ENCODE peak calls at places on chromosomes 6 and 20, in four cellular contexts. K, X, P and Y are unnamed samples.

GRCh38 chr6:161010418-161010817 is 18.8 kb downstream of the MAP3K4 start:
- DNase-seq in K (no peak), P (no peak), X (no peak), Y (no peak)

GRCh38 chr20:13024581-13024980 is 15.8 kb downstream of the SPTLC3 start:
- DNase-seq in P (no peak), X (no peak), K (no peak), Y (no peak)

GRCh38 chr20:35539756-35540212 is 2.1 kb upstream of the ERGIC3 start:
- DNase-seq in X (peak), K (no peak), P (no peak), Y (peak)

GRCh38 chr20:47020231-47020630 is 125.6 kb downstream of the EYA2 start:
- DNase-seq in K (no peak), P (no peak), X (no peak), Y (no peak)

GRCh38 chr6:113819169-113819830 is 37.8 kb upstream of the MARCKS start:
- DNase-seq in K (no peak), P (no peak), X (no peak), Y (no peak)

GRCh38 chr6:24107294-24107693 is 18.7 kb upstream of the NRSN1 start:
- DNase-seq in X (no peak), K (no peak), P (no peak), Y (no peak)

GRCh38 chr6:134368670-134369069 is 50.8 kb upstream of the SGK1 start:
- DNase-seq in X (no peak), P (no peak), K (no peak), Y (no peak)

GRCh38 chr20:59765599-59766177 is 161.3 kb downstream of the PHACTR3 start:
- DNase-seq in X (no peak), K (no peak), P (no peak), Y (no peak)

GRCh38 chr6:2155206-2155605 is 90.2 kb downstream of the GMDS start:
- DNase-seq in X (no peak), K (no peak), P (no peak), Y (no peak)

GRCh38 chr6:31815025-31815838 is at the start of the genes HSPA1A and HSPA1L:
- DNase-seq in P (peak), K (peak), X (peak), Y (peak)
- TF ChIP-seq POLR2A in P (peak), K (peak), X (peak), Y (peak)

DNA sequence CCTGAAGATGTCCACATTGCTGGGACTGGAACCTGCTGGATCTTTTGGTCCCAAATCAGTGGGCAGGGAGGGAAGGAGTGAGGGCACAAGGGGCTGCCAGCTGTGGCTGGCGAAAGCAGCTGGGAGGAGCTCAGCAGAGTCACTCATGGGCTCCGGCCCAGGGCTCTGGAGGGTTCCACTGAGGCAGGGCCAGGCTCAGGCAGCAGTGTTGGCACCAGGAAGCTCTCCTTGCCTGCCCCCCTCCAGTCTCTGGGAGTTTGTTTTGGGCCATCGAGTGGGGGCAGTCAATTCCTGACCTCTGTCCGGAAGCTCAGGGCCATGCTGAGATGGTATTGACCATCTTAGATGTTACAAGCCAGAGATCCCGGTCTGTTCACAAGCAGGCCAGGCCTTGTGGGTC is 39.1 kb upstream of the IRF4 start:
- DNase-seq in K (no peak), P (no peak), X (no peak), Y (no peak)
- TF ChIP-seq POLR2A in K (no peak), P (no peak), X (no peak), Y (no peak)

GRCh38 chr6:37150314-37150713 is 19.6 kb upstream of the PIM1 start:
- DNase-seq in P (no peak), K (no peak), X (no peak), Y (no peak)
- TF ChIP-seq POLR2A in P (no peak), K (no peak), X (no peak), Y (no peak)

DNA sequence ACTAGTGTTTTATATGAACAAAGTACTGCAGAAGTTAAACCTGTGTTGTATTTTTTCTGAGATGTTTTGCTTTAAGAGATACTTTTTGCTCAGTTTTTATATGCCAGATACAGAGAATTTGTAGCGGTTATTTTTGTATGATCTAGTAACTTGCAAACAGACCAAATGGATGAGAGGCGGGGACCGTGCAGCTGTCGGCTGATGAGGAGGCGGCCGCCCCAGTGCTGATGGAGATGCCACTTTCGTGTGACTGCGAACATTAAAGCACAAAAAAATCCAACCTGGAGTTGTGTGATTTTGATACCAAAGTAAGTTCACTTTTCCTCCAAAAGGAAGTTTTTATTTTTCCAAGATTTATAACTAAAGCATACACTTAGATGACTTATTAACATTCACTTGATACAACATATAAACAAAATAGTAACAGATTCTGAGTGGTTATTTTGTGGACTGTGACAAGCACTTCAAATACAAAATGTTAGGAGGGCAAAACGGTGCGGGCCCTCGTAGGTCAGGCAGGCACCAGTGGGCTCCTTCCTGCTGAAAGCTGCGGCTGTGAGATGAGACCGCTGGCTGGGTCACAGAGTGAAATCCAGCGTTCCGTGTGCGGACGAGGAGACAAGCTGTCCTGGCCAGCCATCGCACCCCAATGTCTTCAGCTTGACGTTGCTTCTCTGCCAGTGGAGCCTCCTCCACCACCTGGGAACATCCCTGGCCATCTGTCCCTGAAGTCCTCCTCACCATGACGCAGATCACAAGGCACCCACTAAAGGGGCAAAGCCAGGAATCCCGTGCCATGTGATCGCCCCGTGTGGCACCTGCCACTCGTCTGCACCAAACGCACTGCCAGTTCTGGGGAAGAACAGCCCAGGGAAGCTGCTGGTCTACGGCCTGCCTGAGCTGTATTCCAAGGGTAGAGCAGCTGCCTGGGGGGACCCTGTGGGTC is 4.0 kb upstream of the OGFR start:
- DNase-seq in P (no peak), X (no peak), K (no peak), Y (no peak)
- TF ChIP-seq POLR2A in P (no peak), X (no peak), K (no peak), Y (no peak)

DNA sequence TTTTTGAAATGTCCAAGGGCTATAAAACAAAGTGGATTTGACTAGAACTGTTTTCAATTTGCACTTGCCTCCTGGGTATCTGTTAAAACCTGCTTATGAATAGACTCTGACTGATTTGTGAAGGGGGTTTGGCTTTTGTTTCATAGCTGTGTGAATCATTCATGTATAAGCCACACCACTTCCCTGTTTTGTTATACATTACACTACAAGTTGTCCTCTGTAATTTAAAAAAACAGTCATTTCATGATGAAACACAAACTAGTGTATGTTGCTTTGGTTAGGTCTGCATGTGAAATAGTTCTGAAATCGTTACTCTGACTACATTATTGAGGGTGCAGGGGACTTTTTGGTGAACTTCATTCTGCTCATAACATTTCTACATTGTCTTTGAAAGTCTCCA is 121.7 kb downstream of the NKAIN2 start:
- DNase-seq in K (no peak), X (no peak), P (no peak), Y (no peak)
- TF ChIP-seq POLR2A in K (no peak), X (no peak), P (no peak), Y (no peak)

DNA sequence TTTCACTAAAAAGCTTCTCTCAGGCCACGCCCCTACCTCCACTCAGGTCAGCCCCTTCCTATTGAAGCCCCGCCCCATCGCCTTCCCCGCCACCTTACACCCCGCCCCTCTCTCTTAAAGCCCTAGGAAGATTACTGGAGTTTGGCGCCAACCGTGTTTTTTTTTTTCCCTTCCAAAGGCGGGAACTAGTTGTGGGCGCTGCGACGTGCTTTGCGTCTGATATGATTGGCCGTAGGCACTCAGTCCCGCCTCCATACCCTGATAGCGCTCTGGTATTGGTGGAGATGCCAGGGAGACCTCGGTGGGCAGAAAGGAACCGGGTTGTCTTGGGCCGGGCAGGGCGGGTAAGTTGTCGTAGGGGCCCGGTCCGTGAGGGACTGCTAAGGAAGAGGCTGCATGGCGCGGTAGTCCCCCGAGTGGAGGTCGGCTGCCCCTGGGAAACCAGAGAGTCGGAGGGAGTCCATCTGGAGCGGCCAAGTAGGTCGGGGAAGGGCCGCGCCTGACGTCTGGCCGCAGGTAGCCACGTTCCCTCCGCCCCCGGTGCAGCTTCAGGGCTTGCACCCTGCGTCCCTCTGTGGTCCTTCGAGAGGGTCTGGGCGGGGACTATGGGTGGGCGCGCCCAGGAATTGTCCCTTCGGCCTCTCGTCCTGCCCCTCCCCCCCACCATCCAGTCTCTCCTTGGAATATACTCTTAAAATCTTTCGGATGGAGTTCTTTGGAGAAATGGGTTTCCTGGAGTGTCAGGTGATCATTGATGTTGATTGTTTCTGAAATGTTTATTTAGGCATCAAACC is at the start of gene CASP8AP2:
- DNase-seq in X (peak), K (peak), P (peak), Y (peak)
- TF ChIP-seq POLR2A in X (peak), K (peak), P (peak), Y (no peak)

GRCh38 chr6:136791296-136792065 is 796 bp downstream of the MAP3K5 start:
- DNase-seq in X (peak), K (peak), P (peak), Y (peak)
- TF ChIP-seq POLR2A in X (no peak), K (peak), P (no peak), Y (peak)